ENCODE peak calls at places on chromosomes 5 and 9, in seven cellular contexts. S, J, X, L, M, Z and T are unnamed samples. For H3K4me1, the result is how much of the 10 kb centered on the place peaks cover.

GRCh38 chr5:136424835-136425694 is 59.7 kb upstream of the TRPC7 start:
- DNase-seq in X (no peak), S (peak), Z (peak), L (peak), M (peak), J (peak), T (peak)

GRCh38 chr9:79581388-79581787 is 9.6 kb downstream of the TLE4 start:
- DNase-seq in L (no peak), J (no peak), X (no peak), S (no peak), M (no peak), Z (no peak), T (peak)

GRCh38 chr9:124769451-124770358 is 1.4 kb downstream of the NR6A1 start:
- DNase-seq in L (peak), M (peak), X (no peak), S (no peak), J (peak), Z (peak), T (no peak)

GRCh38 chr5:24477958-24478357 is 166.8 kb downstream of the CDH10 start:
- DNase-seq in M (no peak), S (no peak), Z (no peak), L (no peak), J (no peak), X (no peak), T (no peak)

GRCh38 chr5:111735829-111736228 is 21.2 kb downstream of the NREP start:
- DNase-seq in S (no peak), J (no peak), Z (peak), X (no peak), L (peak), M (no peak), T (peak)

GRCh38 chr9:133822439-133823065 is 84.4 kb upstream of the SARDH start:
- DNase-seq in M (no peak), S (no peak), X (peak), Z (no peak), J (no peak), L (no peak), T (no peak)

GRCh38 chr5:136811551-136811950 is 446.2 kb upstream of the TRPC7 start:
- DNase-seq in Z (no peak), L (peak), M (no peak), J (no peak), X (no peak), S (no peak), T (peak)

GRCh38 chr5:81852277-81853004 is 101.5 kb upstream of the SSBP2 start:
- DNase-seq in Z (peak), J (no peak), M (peak), S (peak), L (peak), X (no peak), T (no peak)

GRCh38 chr5:14054965-14055963 is 87.9 kb upstream of the TRIO start:
- DNase-seq in J (no peak), S (no peak), X (no peak), M (no peak), Z (no peak), L (no peak), T (peak)

GRCh38 chr5:61162832-61163567 is 732 bp upstream of the SMIM15 start:
- DNase-seq in X (no peak), Z (no peak), S (no peak), J (peak), L (peak), M (no peak), T (peak)

GRCh38 chr5:139103762-139104161 is 94.4 kb downstream of the SIL1 start:
- DNase-seq in J (no peak), L (no peak), M (no peak), Z (no peak), X (no peak), S (no peak), T (no peak)

GRCh38 chr9:9004844-9005243 is 1205.3 kb upstream of the DMAC1 start:
- DNase-seq in M (no peak), Z (no peak), J (no peak), S (no peak), X (no peak), L (no peak), T (no peak)

GRCh38 chr5:36870399-36871040 is 6.0 kb upstream of the NIPBL start:
- DNase-seq in L (peak), Z (no peak), M (no peak), S (no peak), J (peak), X (no peak), T (peak)

GRCh38 chr5:58348996-58349728 is 110.7 kb downstream of the PLK2 start:
- DNase-seq in Z (no peak), M (no peak), X (no peak), J (no peak), L (no peak), S (no peak), T (no peak)

GRCh38 chr9:708182-708555 is 133.3 kb upstream of the DMRT1 start:
- DNase-seq in X (no peak), J (no peak), Z (no peak), M (no peak), L (no peak), S (no peak), T (no peak)

GRCh38 chr5:179803651-179804598 is 2.7 kb downstream of the MGAT4B start:
- DNase-seq in L (no peak), S (no peak), X (no peak), Z (peak), J (no peak), M (no peak), T (no peak)

GRCh38 chr5:135655326-135655725 is 76.5 kb upstream of the CXCL14 start:
- DNase-seq in M (no peak), X (no peak), L (no peak), Z (no peak), J (no peak), S (no peak), T (no peak)

GRCh38 chr5:54450542-54450941 is 5.0 kb upstream of the HSPB3 start:
- DNase-seq in X (no peak), Z (no peak), L (no peak), J (no peak), S (no peak), M (no peak), T (no peak)

GRCh38 chr5:491856-492155 is 32.4 kb downstream of the SLC9A3 start:
- DNase-seq in X (no peak), L (no peak), Z (no peak), M (no peak), S (no peak), J (no peak), T (no peak)

GRCh38 chr5:132437604-132438275 is 52.8 kb downstream of the IRF1 start:
- DNase-seq in S (no peak), Z (peak), L (peak), M (no peak), J (no peak), X (no peak), T (no peak)

GRCh38 chr5:75059887-75060286 is 7.5 kb upstream of the GCNT4 start:
- DNase-seq in X (no peak), Z (no peak), J (no peak), S (no peak), L (no peak), M (no peak), T (no peak)

GRCh38 chr5:81151546-81151945 is 81.6 kb upstream of the CKMT2 start:
- DNase-seq in L (no peak), J (no peak), S (no peak), X (no peak), M (no peak), Z (no peak), T (no peak)

GRCh38 chr9:134619456-134619982 is 22.1 kb upstream of the COL5A1 start:
- DNase-seq in S (no peak), J (no peak), M (peak), X (no peak), Z (no peak), L (no peak), T (no peak)

GRCh38 chr5:20833081-20833627 is 845.2 kb upstream of the CDH18 start:
- DNase-seq in S (no peak), J (no peak), L (peak), Z (no peak), X (no peak), M (no peak), T (no peak)

GRCh38 chr5:145991044-145991575 is 54.7 kb downstream of the SH3RF2 start:
- DNase-seq in Z (no peak), L (peak), M (no peak), S (no peak), X (no peak), J (no peak), T (no peak)

DNA sequence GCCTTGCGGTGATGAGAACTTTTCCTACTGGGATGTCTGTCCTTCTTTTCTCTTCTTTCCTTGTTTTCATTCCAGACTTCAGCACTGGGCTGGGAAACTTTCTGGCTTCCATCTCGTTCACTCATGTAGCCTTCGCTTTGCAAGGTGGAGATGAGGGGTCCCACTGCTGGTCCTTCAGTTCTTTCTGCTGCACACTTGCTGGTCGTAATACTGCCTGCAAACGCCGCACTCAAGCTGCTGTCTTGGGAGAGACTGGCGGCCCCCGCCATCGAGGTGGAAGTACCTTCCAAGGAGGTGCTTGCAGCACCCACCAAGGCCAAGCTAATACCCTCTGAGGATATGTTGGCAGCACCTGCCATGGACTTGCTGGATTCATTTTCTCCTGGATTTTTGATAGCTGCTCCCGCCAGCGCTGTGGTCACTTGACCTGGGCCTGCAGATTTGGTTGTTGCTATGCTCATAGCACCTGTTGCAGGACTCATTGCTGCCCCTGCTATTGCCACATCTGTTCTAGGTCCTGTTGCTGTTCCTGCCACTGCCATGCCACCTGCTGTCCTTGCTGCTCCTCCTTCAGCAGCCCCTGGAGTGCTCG is 3.0 kb downstream of the GARIN3 start:
- DNase-seq in X (no peak), L (no peak), M (no peak), Z (no peak), J (no peak), S (no peak), T (no peak)
- H3K4me1 ChIP-seq in X (under half), L (under half), M (under half), Z (under half), J (under half), S (under half), T (under half)

DNA sequence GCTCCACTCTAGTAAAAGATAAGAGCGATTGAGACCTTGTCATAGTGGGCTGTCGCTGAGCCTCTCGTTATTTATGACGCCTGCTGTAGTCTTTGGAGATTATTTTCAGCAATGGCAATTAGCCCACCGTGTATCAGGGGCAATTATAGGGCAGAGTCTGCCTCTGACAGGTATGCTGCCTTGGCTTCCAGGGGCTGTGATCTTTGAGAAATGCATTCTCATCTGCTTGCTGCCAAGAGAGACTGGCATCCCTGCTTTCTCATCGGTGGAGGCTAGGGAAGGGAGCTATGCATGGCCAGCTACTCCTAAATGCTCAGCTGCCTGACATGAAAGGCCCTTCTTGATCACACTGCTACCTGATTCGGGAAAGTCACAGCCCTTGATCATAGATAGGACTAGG is 426.8 kb upstream of the CLINT1 start:
- DNase-seq in L (no peak), M (no peak), S (no peak), Z (no peak), X (no peak), J (no peak), T (no peak)
- H3K4me1 ChIP-seq in L (under half), M (under half), S (under half), Z (under half), X (under half), J (under half), T (under half)

GRCh38 chr9:34655394-34655793 is 3.4 kb downstream of the IL11RA start:
- DNase-seq in Z (peak), X (no peak), L (no peak), M (no peak), J (no peak), S (no peak), T (no peak)
- H3K4me1 ChIP-seq in Z (under half), X (under half), L (under half), M (under half), J (under half), S (under half), T (under half)

GRCh38 chr5:166093312-166093711 is 2198.1 kb upstream of the WWC1 start:
- DNase-seq in M (no peak), X (no peak), S (no peak), J (no peak), L (no peak), Z (no peak), T (no peak)
- H3K4me1 ChIP-seq in M (under half), X (under half), S (under half), J (under half), L (under half), Z (under half), T (under half)

DNA sequence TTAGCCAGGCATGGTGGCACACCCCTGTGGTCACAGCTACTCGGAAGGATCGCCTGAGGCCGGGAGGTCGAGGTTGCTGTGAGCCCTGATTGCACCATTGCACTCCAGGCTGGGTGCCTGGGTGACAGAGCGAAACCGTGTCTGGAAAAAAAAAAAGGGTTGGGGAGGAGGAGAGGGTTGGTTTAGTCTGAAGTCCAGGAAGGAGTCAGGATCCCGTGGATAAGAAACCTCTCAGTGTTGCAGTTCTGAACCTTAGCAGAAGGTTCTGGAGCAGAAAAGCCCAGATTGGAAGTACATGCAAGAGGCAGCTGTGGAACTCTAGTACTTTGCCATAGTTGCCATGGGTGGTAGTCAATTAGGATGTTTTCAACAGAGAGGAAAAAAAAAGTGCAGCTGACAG is 125.2 kb upstream of the CPEB4 start:
- DNase-seq in L (no peak), M (no peak), J (no peak), S (no peak), X (no peak), Z (no peak), T (no peak)
- H3K4me1 ChIP-seq in L (under half), M (under half), J (half or more), S (under half), X (under half), Z (under half), T (under half)

GRCh38 chr5:74031536-74031935 is 405.5 kb downstream of the ARHGEF28 start:
- DNase-seq in S (no peak), L (no peak), M (no peak), J (no peak), X (no peak), Z (no peak), T (no peak)
- H3K4me1 ChIP-seq in S (under half), L (under half), M (under half), J (under half), X (under half), Z (under half), T (under half)